ENCODE peak calls at places on chromosomes 3 and 15, in four cellular contexts. J is transverse colon, Y is ovary, N is H1. Q is an unnamed sample.

GRCh38 chr3:196477678-196478077 is 25.9 kb downstream of the RNF168 start:
- DNase-seq in N (no peak), Y (no peak), J (no peak), Q (no peak)

GRCh38 chr15:89356634-89357298 is 22.1 kb upstream of the POLG start:
- DNase-seq in N (no peak), Y (no peak), J (no peak), Q (no peak)

GRCh38 chr15:77830041-77830440 is 197.3 kb upstream of the LINGO1 start:
- DNase-seq in N (no peak), Y (no peak), J (no peak), Q (no peak)

GRCh38 chr3:62496509-62496908 is 123.2 kb upstream of the FEZF2 start:
- DNase-seq in J (no peak), N (no peak), Y (no peak), Q (no peak)

GRCh38 chr15:81642451-81642990 is 268.5 kb upstream of the TMC3 start:
- DNase-seq in Y (no peak), N (no peak), J (no peak), Q (no peak)

GRCh38 chr3:120163023-120163422 is 68.8 kb upstream of the GSK3B start:
- DNase-seq in J (no peak), Y (no peak), N (no peak), Q (no peak)

GRCh38 chr3:23760871-23761373 is 44.8 kb upstream of the UBE2E1 start:
- DNase-seq in Y (no peak), N (no peak), J (no peak), Q (no peak)

GRCh38 chr3:60582285-60582684 is 669.0 kb downstream of the FHIT start:
- DNase-seq in Y (no peak), N (no peak), J (no peak), Q (no peak)

GRCh38 chr3:98961161-98962155 is 60.0 kb upstream of the DCBLD2 start:
- DNase-seq in N (no peak), Y (no peak), J (no peak), Q (no peak)

GRCh38 chr15:42494998-42495360 is 455 bp upstream of the SNAP23 start:
- DNase-seq in N (no peak), Y (no peak), J (peak; percentile 57), Q (no peak)

GRCh38 chr15:64717735-64718495 is 57.5 kb downstream of the RBPMS2 start:
- DNase-seq in Y (no peak), J (no peak), N (no peak), Q (no peak)

GRCh38 chr3:42545284-42545900 is 36.4 kb downstream of the SEC22C start:
- DNase-seq in Y (no peak), J (no peak), N (no peak), Q (peak; percentile 71)

GRCh38 chr15:41241251-41241964 is 10.3 kb downstream of the CHP1 start:
- DNase-seq in N (no peak), Y (no peak), J (peak; percentile 58), Q (no peak)

GRCh38 chr3:41986566-41986965 is 24.7 kb upstream of the ULK4 start:
- DNase-seq in N (no peak), J (no peak), Y (no peak), Q (no peak)

GRCh38 chr15:40340038-40340739 is 550 bp downstream of the CCDC9B start:
- DNase-seq in J (peak; percentile 76), N (peak; percentile 56), Y (peak; percentile 84), Q (peak; percentile 65)

GRCh38 chr3:172020763-172021162 is 18.6 kb upstream of the FNDC3B start:
- DNase-seq in J (no peak), N (no peak), Y (no peak), Q (no peak)

GRCh38 chr3:172021165-172021564 is 18.2 kb upstream of the FNDC3B start:
- DNase-seq in J (no peak), N (no peak), Y (no peak), Q (no peak)

GRCh38 chr3:172024679-172025078 is 14.7 kb upstream of the FNDC3B start:
- DNase-seq in N (no peak), Y (no peak), J (no peak), Q (no peak)

GRCh38 chr3:172021859-172022258 is 17.5 kb upstream of the FNDC3B start:
- DNase-seq in J (no peak), N (no peak), Y (no peak), Q (no peak)

GRCh38 chr3:172023915-172024314 is 15.5 kb upstream of the FNDC3B start:
- DNase-seq in Y (no peak), J (no peak), N (no peak), Q (no peak)
- TF ChIP-seq EP300 in Y (no peak), J (no peak), N (no peak), Q (no peak)

GRCh38 chr3:33668618-33669017 is 49.4 kb downstream of the CLASP2 start:
- DNase-seq in N (no peak), J (no peak), Y (no peak), Q (no peak)
- TF ChIP-seq EP300 in N (no peak), J (no peak), Y (no peak), Q (no peak)

DNA sequence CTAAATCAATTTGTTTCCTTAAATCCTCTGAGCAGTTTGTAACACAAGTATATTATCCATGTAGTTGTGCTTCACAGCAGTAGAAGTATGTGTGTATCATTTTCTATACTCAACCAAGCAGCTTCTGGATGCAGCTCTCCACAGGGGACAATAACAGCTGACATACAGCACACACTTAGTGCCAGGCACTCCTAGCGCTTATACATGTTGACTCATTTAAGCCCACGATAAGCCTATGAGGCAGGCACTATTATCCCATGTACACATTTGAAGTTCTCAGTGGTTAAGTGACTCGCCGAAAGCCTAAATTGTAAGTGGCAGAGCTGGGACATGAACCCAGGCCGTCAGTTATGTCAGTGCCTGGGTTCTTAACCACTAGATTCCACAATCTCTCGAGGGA is 20.3 kb upstream of the LPP start:
- DNase-seq in Y (no peak), N (no peak), J (no peak), Q (no peak)
- TF ChIP-seq EP300 in Y (no peak), N (no peak), J (no peak), Q (no peak)

GRCh38 chr3:43753743-43754142 is 63.0 kb downstream of the ABHD5 start:
- DNase-seq in Y (no peak), J (no peak), N (no peak), Q (no peak)
- TF ChIP-seq EP300 in Y (no peak), J (no peak), N (no peak), Q (no peak)

GRCh38 chr3:9731206-9732079 is at the start of gene BRPF1:
- DNase-seq in J (peak; percentile 100), Y (peak; percentile 99), N (peak; percentile 96), Q (peak; percentile 100)
- TF ChIP-seq EP300 in J (no peak), Y (no peak), N (no peak), Q (no peak)

GRCh38 chr3:105402287-105402801 is 35.6 kb downstream of the ALCAM start:
- DNase-seq in N (no peak), Y (no peak), J (no peak), Q (peak; percentile 5)
- TF ChIP-seq EP300 in N (no peak), Y (no peak), J (no peak), Q (no peak)